ENCODE peak calls at places on chromosomes 6 and 20, in five cellular contexts. L is GM23338, K is NB4, V is AG04450, W is cardiac fibroblast. G is an unnamed sample.

GRCh38 chr20:6067765-6068318 is 14.0 kb upstream of the LRRN4 start:
- DNase-seq in L (no peak), K (no peak), V (no peak), W (no peak), G (no peak)

GRCh38 chr6:57104350-57104749 is 14.4 kb downstream of the ZNF451 start:
- DNase-seq in L (no peak), K (peak; percentile 10), V (no peak), W (no peak), G (no peak)

GRCh38 chr20:60200305-60200918 is 242.2 kb downstream of the CDH26 start:
- DNase-seq in L (no peak), K (no peak), V (no peak), W (no peak), G (no peak)

GRCh38 chr20:63093966-63094766 is 87.4 kb upstream of the BHLHE23 start:
- DNase-seq in L (no peak), K (peak; percentile 69), V (no peak), W (no peak), G (no peak)

GRCh38 chr20:8335059-8335458 is 203.0 kb downstream of the PLCB1 start:
- DNase-seq in L (no peak), K (no peak), V (no peak), W (no peak), G (no peak)

GRCh38 chr20:48738399-48739304 is 89.1 kb downstream of the PREX1 start:
- DNase-seq in L (no peak), K (no peak), V (no peak), W (no peak), G (no peak)

GRCh38 chr6:117555882-117556498 is 46.3 kb downstream of the GOPC start:
- DNase-seq in L (peak; percentile 40), K (peak; percentile 53), V (no peak), W (peak; percentile 70), G (no peak)

GRCh38 chr6:167094820-167095637 is 27.9 kb upstream of the CCR6 start:
- DNase-seq in L (no peak), K (peak; percentile 38), V (no peak), W (no peak), G (no peak)

GRCh38 chr6:28380381-28380780 is 19.2 kb downstream of the ZSCAN12 start:
- DNase-seq in L (no peak), K (no peak), V (no peak), W (no peak), G (no peak)

GRCh38 chr20:709864-710761 is 34.5 kb upstream of the SCRT2 start:
- DNase-seq in L (peak; percentile 70), K (no peak), V (no peak), W (no peak), G (no peak)

GRCh38 chr6:26033132-26033941 is 53.9 kb upstream of the HFE start:
- DNase-seq in L (peak; percentile 95), K (peak; percentile 98), V (peak; percentile 95), W (peak; percentile 99), G (peak; percentile 95)

GRCh38 chr6:29589423-29590048 is 4.6 kb downstream of the OR2H2 start:
- DNase-seq in L (peak; percentile 78), K (peak; percentile 62), V (peak; percentile 10), W (peak; percentile 68), G (peak; percentile 16)

GRCh38 chr20:22525069-22525820 is 59.1 kb downstream of the FOXA2 start:
- DNase-seq in L (no peak), K (no peak), V (no peak), W (no peak), G (no peak)

GRCh38 chr6:115896538-115897129 is 164.1 kb downstream of the FRK start:
- DNase-seq in L (peak; percentile 51), K (peak; percentile 42), V (no peak), W (peak; percentile 56), G (peak; percentile 4)

GRCh38 chr20:41309817-41310216 is 7.7 kb downstream of the ZHX3 start:
- DNase-seq in L (no peak), K (peak; percentile 29), V (no peak), W (peak; percentile 75), G (no peak)

GRCh38 chr20:61482425-61482887 is 230.4 kb downstream of the CDH4 start:
- DNase-seq in L (no peak), K (no peak), V (no peak), W (no peak), G (no peak)

GRCh38 chr20:17643531-17644188 is 38.4 kb downstream of the RRBP1 start:
- DNase-seq in L (no peak), K (no peak), V (no peak), W (no peak), G (no peak)

GRCh38 chr20:24969203-24970029 is 20.3 kb downstream of the CST7 start:
- DNase-seq in L (no peak), K (no peak), V (no peak), W (no peak), G (no peak)

GRCh38 chr6:146919017-146919416 is 285.2 kb upstream of the STXBP5 start:
- DNase-seq in L (no peak), K (no peak), V (no peak), W (no peak), G (no peak)

GRCh38 chr6:165679326-165679725 is 16.3 kb upstream of the PDE10A start:
- DNase-seq in L (no peak), K (no peak), V (no peak), W (no peak), G (no peak)

GRCh38 chr6:46437671-46438221 is 53.5 kb downstream of the RCAN2 start:
- DNase-seq in L (no peak), K (no peak), V (no peak), W (peak; percentile 54), G (no peak)

GRCh38 chr6:166786704-166787293 is 159.7 kb upstream of the RPS6KA2 start:
- DNase-seq in L (peak; percentile 85), K (peak; percentile 71), V (peak; percentile 20), W (peak; percentile 83), G (peak; percentile 36)

GRCh38 chr6:98286620-98287019 is 547.8 kb upstream of the POU3F2 start:
- DNase-seq in L (no peak), K (no peak), V (no peak), W (no peak), G (no peak)

GRCh38 chr20:37309941-37310590 is 20.6 kb downstream of the MANBAL start:
- DNase-seq in L (no peak), K (no peak), V (no peak), W (no peak), G (no peak)

GRCh38 chr6:117346142-117346930 is 79.4 kb downstream of the ROS1 start:
- DNase-seq in L (peak; percentile 64), K (peak; percentile 27), V (no peak), W (peak; percentile 50), G (no peak)

GRCh38 chr6:26520840-26521484 is 17.2 kb upstream of the HMGN4 start:
- DNase-seq in L (peak; percentile 84), K (peak; percentile 91), V (peak; percentile 66), W (peak; percentile 84), G (peak; percentile 70)

GRCh38 chr20:8740265-8740664 is 328.6 kb upstream of the PLCB4 start:
- DNase-seq in L (no peak), K (no peak), V (no peak), W (no peak), G (no peak)

GRCh38 chr6:31597006-31597405 is 4.2 kb upstream of the NCR3 start:
- DNase-seq in L (peak; percentile 56), K (peak; percentile 86), V (no peak), W (peak; percentile 54), G (no peak)
- TF ChIP-seq CTCF in L (peak; percentile 62), K (peak; percentile 41), V (peak; percentile 47), W (peak; percentile 41), G (peak; percentile 28)

GRCh38 chr6:81752084-81752968 is at the start of gene TENT5A:
- DNase-seq in L (peak; percentile 91), K (peak; percentile 97), V (peak; percentile 75), W (peak; percentile 90), G (peak; percentile 86)
- TF ChIP-seq CTCF in L (peak; percentile 10), K (peak; percentile 16), V (no peak), W (peak; percentile 6), G (peak; percentile 10)

GRCh38 chr6:123616942-123617341 is 19.8 kb downstream of the TRDN start:
- DNase-seq in L (no peak), K (no peak), V (no peak), W (no peak), G (no peak)
- TF ChIP-seq CTCF in L (no peak), K (no peak), V (no peak), W (no peak), G (no peak)

GRCh38 chr6:19472850-19473249 is 364.3 kb upstream of the ID4 start:
- DNase-seq in L (peak; percentile 60), K (peak; percentile 5), V (no peak), W (peak; percentile 17), G (no peak)
- TF ChIP-seq CTCF in L (peak; percentile 84), K (peak; percentile 34), V (peak; percentile 16), W (peak; percentile 45), G (peak; percentile 23)

DNA sequence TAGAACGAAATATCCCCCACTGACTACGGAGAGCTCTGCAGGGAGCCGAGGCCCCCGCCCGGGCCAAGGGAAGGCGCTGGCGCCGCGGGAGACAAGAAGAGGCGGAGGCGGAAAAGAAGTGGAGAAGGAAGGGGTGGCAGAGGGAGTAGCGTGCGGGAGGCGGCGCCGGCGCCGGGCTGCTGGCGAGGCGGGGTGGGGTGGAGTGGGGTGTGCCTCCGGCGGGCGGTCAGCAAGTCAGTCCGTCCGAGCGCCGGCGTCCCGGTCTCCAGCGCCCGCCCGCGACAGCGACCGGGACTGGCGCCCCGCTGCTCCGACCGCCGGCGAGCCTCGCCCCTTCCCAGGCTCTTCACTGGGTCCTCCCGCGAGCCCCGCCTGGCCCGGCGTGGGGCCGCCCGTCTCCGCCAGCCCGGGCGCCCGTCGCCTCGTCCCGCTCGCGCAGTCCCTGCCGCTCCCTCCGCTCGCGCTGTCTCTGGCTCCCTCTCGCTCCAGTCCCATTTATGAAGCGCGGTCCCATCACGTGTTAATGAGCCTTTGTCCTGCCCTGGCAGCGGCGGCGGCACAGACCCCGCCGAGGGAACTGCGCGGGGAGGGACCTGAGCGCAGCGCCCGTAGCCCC is at the start of gene CNR1:
- DNase-seq in L (peak; percentile 75), K (no peak), V (no peak), W (peak; percentile 65), G (peak; percentile 0)
- TF ChIP-seq CTCF in L (no peak), K (no peak), V (no peak), W (no peak), G (no peak)